ENCODE peak calls at places on chromosome 13, in four cellular contexts. One of them, this sample, is unnamed.

GRCh38 chr13:102682727-102683126 is 12.1 kb downstream of the METTL21C start:
- DNase-seq in K562: no peak
- DNase-seq in GM12891: no peak
- DNase-seq in GM12878: no peak
- DNase-seq in this sample: no peak

GRCh38 chr13:60396783-60397692 is at the start of gene TDRD3:
- DNase-seq in K562: peak
- DNase-seq in GM12891: peak
- DNase-seq in GM12878: peak
- DNase-seq in this sample: peak

GRCh38 chr13:109256866-109257760 is 529.3 kb downstream of the IRS2 start:
- DNase-seq in K562: no peak
- DNase-seq in GM12891: no peak
- DNase-seq in GM12878: no peak
- DNase-seq in this sample: no peak

GRCh38 chr13:25300861-25301346 is 521 bp upstream of the NUP58 start:
- DNase-seq in K562: no peak
- DNase-seq in GM12891: no peak
- DNase-seq in GM12878: no peak
- DNase-seq in this sample: no peak

GRCh38 chr13:21608961-21609360 is 5.0 kb upstream of the MICU2 start:
- DNase-seq in K562: no peak
- DNase-seq in GM12891: no peak
- DNase-seq in GM12878: no peak
- DNase-seq in this sample: no peak

GRCh38 chr13:63110431-63110830 is 1694.8 kb upstream of the PCDH20 start:
- DNase-seq in K562: no peak
- DNase-seq in GM12891: no peak
- DNase-seq in GM12878: no peak
- DNase-seq in this sample: no peak

GRCh38 chr13:36919833-36920611 is at the start of gene SMAD9:
- DNase-seq in K562: peak
- DNase-seq in GM12891: peak
- DNase-seq in GM12878: no peak
- DNase-seq in this sample: peak

GRCh38 chr13:106617561-106617960 is 49.6 kb upstream of the ARGLU1 start:
- DNase-seq in K562: no peak
- DNase-seq in GM12891: no peak
- DNase-seq in GM12878: no peak
- DNase-seq in this sample: no peak

GRCh38 chr13:78806457-78806856 is 147.5 kb upstream of the OBI1 start:
- DNase-seq in K562: no peak
- DNase-seq in GM12891: no peak
- DNase-seq in GM12878: no peak
- DNase-seq in this sample: no peak

GRCh38 chr13:28753208-28753892 is 34.6 kb upstream of the SLC46A3 start:
- DNase-seq in K562: no peak
- DNase-seq in GM12891: no peak
- DNase-seq in GM12878: no peak
- DNase-seq in this sample: no peak

GRCh38 chr13:74768521-74769090 is 634.4 kb upstream of the KLF12 start:
- DNase-seq in K562: no peak
- DNase-seq in GM12891: no peak
- DNase-seq in GM12878: no peak
- DNase-seq in this sample: no peak

GRCh38 chr13:20699715-20700114 is 3.8 kb upstream of the IL17D start:
- DNase-seq in K562: no peak
- DNase-seq in GM12891: no peak
- DNase-seq in GM12878: no peak
- DNase-seq in this sample: no peak

GRCh38 chr13:99737456-99737855 is 234.1 kb downstream of the ZIC5 start:
- DNase-seq in K562: no peak
- DNase-seq in GM12891: no peak
- DNase-seq in GM12878: no peak
- DNase-seq in this sample: no peak

GRCh38 chr13:26619321-26619720 is 61.8 kb downstream of the WASF3 start:
- DNase-seq in K562: no peak
- DNase-seq in GM12891: no peak
- DNase-seq in GM12878: no peak
- DNase-seq in this sample: no peak

GRCh38 chr13:73849292-73849691 is 284.9 kb downstream of the KLF12 start:
- DNase-seq in K562: no peak
- DNase-seq in GM12891: no peak
- DNase-seq in GM12878: no peak
- DNase-seq in this sample: no peak

GRCh38 chr13:33132644-33133440 is 116.6 kb downstream of the KL start:
- DNase-seq in K562: no peak
- DNase-seq in GM12891: no peak
- DNase-seq in GM12878: no peak
- DNase-seq in this sample: no peak

GRCh38 chr13:101916108-101916757 is 463.8 kb downstream of the ITGBL1 start:
- DNase-seq in K562: no peak
- DNase-seq in GM12891: no peak
- DNase-seq in GM12878: no peak
- DNase-seq in this sample: no peak

GRCh38 chr13:48448285-48448962 is 35.5 kb upstream of the LPAR6 start:
- DNase-seq in K562: no peak
- DNase-seq in GM12891: no peak
- DNase-seq in GM12878: no peak
- DNase-seq in this sample: no peak

GRCh38 chr13:99956473-99957349 is 14.9 kb downstream of the ZIC5 start:
- DNase-seq in K562: no peak
- DNase-seq in GM12891: no peak
- DNase-seq in GM12878: no peak
- DNase-seq in this sample: no peak

GRCh38 chr13:113427562-113428468 is 25.5 kb downstream of the ADPRHL1 start:
- DNase-seq in K562: no peak
- DNase-seq in GM12891: no peak
- DNase-seq in GM12878: no peak
- DNase-seq in this sample: no peak

GRCh38 chr13:49922301-49922700 is 13.8 kb downstream of the SPRYD7 start:
- DNase-seq in K562: no peak
- DNase-seq in GM12891: no peak
- DNase-seq in GM12878: no peak
- DNase-seq in this sample: no peak

GRCh38 chr13:35198821-35199220 is 256.8 kb downstream of the NBEA start:
- DNase-seq in K562: no peak
- DNase-seq in GM12891: no peak
- DNase-seq in GM12878: no peak
- DNase-seq in this sample: no peak

GRCh38 chr13:112438515-112438914 is 62.4 kb downstream of the SPACA7 start:
- DNase-seq in K562: no peak
- DNase-seq in GM12891: no peak
- DNase-seq in GM12878: no peak
- DNase-seq in this sample: no peak

GRCh38 chr13:27678306-27679040 is 56.8 kb downstream of the POLR1D start:
- DNase-seq in K562: peak
- DNase-seq in GM12891: no peak
- DNase-seq in GM12878: no peak
- DNase-seq in this sample: no peak

GRCh38 chr13:31093145-31093885 is 68.4 kb downstream of the HSPH1 start:
- DNase-seq in K562: no peak
- DNase-seq in GM12891: no peak
- DNase-seq in GM12878: no peak
- DNase-seq in this sample: no peak

GRCh38 chr13:99657848-99658265 is 156.6 kb downstream of the TM9SF2 start:
- DNase-seq in K562: no peak
- DNase-seq in GM12891: no peak
- DNase-seq in GM12878: no peak
- DNase-seq in this sample: no peak

GRCh38 chr13:113069861-113070805 is 35.5 kb upstream of the F7 start:
- DNase-seq in K562: no peak
- DNase-seq in GM12891: no peak
- DNase-seq in GM12878: no peak
- DNase-seq in this sample: no peak

GRCh38 chr13:40578055-40578454 is 88.4 kb downstream of the FOXO1 start:
- DNase-seq in K562: no peak
- DNase-seq in GM12891: no peak
- DNase-seq in GM12878: no peak
- DNase-seq in this sample: no peak

GRCh38 chr13:31755803-31756212 is 16.5 kb downstream of the RXFP2 start:
- DNase-seq in K562: no peak
- DNase-seq in GM12891: no peak
- DNase-seq in GM12878: no peak
- DNase-seq in this sample: no peak

GRCh38 chr13:88958821-88959220 is 1287.7 kb downstream of the SLITRK5 start:
- DNase-seq in K562: no peak
- DNase-seq in GM12891: no peak
- DNase-seq in GM12878: no peak
- DNase-seq in this sample: no peak

GRCh38 chr13:104024416-104025170 is 958.4 kb upstream of the SLC10A2 start:
- DNase-seq in K562: no peak
- DNase-seq in GM12891: no peak
- DNase-seq in GM12878: no peak
- DNase-seq in this sample: no peak

GRCh38 chr13:26220575-26220974 is 1.5 kb downstream of the RNF6 start:
- DNase-seq in K562: no peak
- DNase-seq in GM12891: no peak
- DNase-seq in GM12878: no peak
- DNase-seq in this sample: no peak

GRCh38 chr13:31956944-31957644 is 74.5 kb upstream of the FRY start:
- DNase-seq in K562: no peak
- DNase-seq in GM12891: no peak
- DNase-seq in GM12878: no peak
- DNase-seq in this sample: no peak

GRCh38 chr13:66111628-66112027 is 1118.5 kb downstream of the PCDH9 start:
- DNase-seq in K562: no peak
- DNase-seq in GM12891: no peak
- DNase-seq in GM12878: no peak
- DNase-seq in this sample: no peak

GRCh38 chr13:109401307-109401706 is 385.1 kb downstream of the IRS2 start:
- DNase-seq in K562: no peak
- DNase-seq in GM12891: no peak
- DNase-seq in GM12878: no peak
- DNase-seq in this sample: no peak

GRCh38 chr13:25882732-25883357 is 169.0 kb downstream of the SHISA2 start:
- DNase-seq in K562: no peak
- DNase-seq in GM12891: no peak
- DNase-seq in GM12878: no peak
- DNase-seq in this sample: no peak

GRCh38 chr13:42867232-42867631 is 85.8 kb downstream of the FAM216B start:
- DNase-seq in K562: no peak
- DNase-seq in GM12891: no peak
- DNase-seq in GM12878: no peak
- DNase-seq in this sample: no peak

GRCh38 chr13:42859760-42860159 is 78.4 kb downstream of the FAM216B start:
- DNase-seq in K562: no peak
- DNase-seq in GM12891: no peak
- DNase-seq in GM12878: no peak
- DNase-seq in this sample: no peak

GRCh38 chr13:42860485-42860884 is 79.1 kb downstream of the FAM216B start:
- DNase-seq in K562: no peak
- DNase-seq in GM12891: no peak
- DNase-seq in GM12878: no peak
- DNase-seq in this sample: no peak

GRCh38 chr13:42865703-42866102 is 84.3 kb downstream of the FAM216B start:
- DNase-seq in K562: no peak
- DNase-seq in GM12891: no peak
- DNase-seq in GM12878: no peak
- DNase-seq in this sample: no peak

GRCh38 chr13:42864952-42865634 is 83.7 kb downstream of the FAM216B start:
- DNase-seq in K562: no peak
- DNase-seq in GM12891: no peak
- DNase-seq in GM12878: no peak
- DNase-seq in this sample: no peak
- TF ChIP-seq SPI1 in K562: no peak
- TF ChIP-seq SPI1 in GM12891: no peak
- TF ChIP-seq SPI1 in GM12878: no peak
- TF ChIP-seq SPI1 in this sample: no peak

GRCh38 chr13:71864094-71864980 is 2.7 kb downstream of the DACH1 start:
- DNase-seq in K562: no peak
- DNase-seq in GM12891: no peak
- DNase-seq in GM12878: no peak
- DNase-seq in this sample: peak
- TF ChIP-seq SPI1 in K562: no peak
- TF ChIP-seq SPI1 in GM12891: no peak
- TF ChIP-seq SPI1 in GM12878: no peak
- TF ChIP-seq SPI1 in this sample: no peak

DNA sequence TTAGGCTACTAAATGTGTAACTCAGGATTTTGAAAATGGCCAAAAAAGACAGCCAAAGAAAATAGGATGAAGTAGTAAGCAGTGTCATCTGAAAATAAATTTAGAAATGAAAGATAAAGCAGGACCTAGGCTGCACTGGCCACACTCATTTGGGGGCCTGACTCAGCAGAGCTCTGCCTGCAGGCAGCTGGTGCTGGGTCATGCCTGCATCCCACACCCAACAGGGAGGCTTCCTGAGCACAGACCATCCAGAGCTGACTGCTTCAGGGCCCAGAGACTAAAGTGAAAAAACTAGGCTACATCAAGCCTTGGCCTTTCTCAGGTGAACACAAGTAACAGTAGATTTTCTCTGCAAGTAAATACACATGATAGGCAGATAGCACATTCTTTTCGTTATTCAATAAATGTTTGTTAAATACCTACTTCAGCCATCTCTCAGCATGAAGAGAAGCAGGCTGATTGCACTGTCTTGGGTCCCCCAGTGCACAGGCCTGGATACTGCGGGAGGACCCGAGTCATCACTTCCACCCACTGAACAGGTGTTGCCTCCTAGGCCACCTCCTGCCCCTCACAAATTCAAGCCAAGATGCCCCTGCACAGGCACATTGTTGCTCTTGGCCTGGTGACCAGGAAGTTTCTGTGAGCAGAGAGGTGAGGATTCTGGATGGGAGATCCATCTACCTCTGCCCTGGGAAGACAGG is 284.0 kb downstream of the OXGR1 start:
- DNase-seq in K562: no peak
- DNase-seq in GM12891: no peak
- DNase-seq in GM12878: no peak
- DNase-seq in this sample: no peak
- TF ChIP-seq SPI1 in K562: no peak
- TF ChIP-seq SPI1 in GM12891: no peak
- TF ChIP-seq SPI1 in GM12878: no peak
- TF ChIP-seq SPI1 in this sample: no peak

GRCh38 chr13:110457361-110457760 is 104.2 kb downstream of the RAB20 start:
- DNase-seq in K562: no peak
- DNase-seq in GM12891: no peak
- DNase-seq in GM12878: no peak
- DNase-seq in this sample: no peak
- TF ChIP-seq SPI1 in K562: no peak
- TF ChIP-seq SPI1 in GM12891: no peak
- TF ChIP-seq SPI1 in GM12878: no peak
- TF ChIP-seq SPI1 in this sample: no peak

DNA sequence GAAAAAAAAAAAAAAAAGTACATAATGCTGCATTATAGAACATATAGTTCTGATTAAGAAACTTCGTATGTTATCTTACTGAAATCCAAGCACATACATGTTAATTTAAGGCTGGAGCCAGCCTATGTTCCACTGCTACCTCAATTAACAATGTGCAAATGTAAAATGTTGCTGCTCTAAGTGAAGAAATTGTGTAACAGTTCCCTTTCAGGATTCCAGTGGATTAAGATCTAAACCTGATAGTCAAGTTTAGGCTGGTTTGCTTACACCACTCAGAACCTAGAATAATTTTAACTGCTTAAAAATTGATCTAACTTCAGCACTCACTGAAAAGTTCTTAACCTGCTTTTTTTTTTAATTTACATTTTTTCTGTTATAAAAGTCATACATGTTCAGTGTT is 4.2 kb downstream of the VPS36 start:
- DNase-seq in K562: no peak
- DNase-seq in GM12891: no peak
- DNase-seq in GM12878: no peak
- DNase-seq in this sample: no peak
- TF ChIP-seq SPI1 in K562: no peak
- TF ChIP-seq SPI1 in GM12891: no peak
- TF ChIP-seq SPI1 in GM12878: no peak
- TF ChIP-seq SPI1 in this sample: no peak